ENCODE peak calls at places on chromosome 20, in six cellular contexts. P is vagina; F is osteoblast; S is body of pancreas; H is hepatocyte; O is effector memory CD4-positive, alpha-beta T cell. D is an unnamed sample.

GRCh38 chr20:62069741-62070216 is 4.1 kb upstream of the TAF4 start:
- DNase-seq in P (no peak), F (peak), S (peak), H (peak), O (no peak), D (no peak)

GRCh38 chr20:21322083-21322710 is 19.1 kb downstream of the XRN2 start:
- DNase-seq in P (no peak), F (no peak), S (no peak), H (no peak), O (no peak), D (no peak)

GRCh38 chr20:3121271-3121911 is 36.9 kb upstream of the AVP start:
- DNase-seq in P (no peak), F (no peak), S (no peak), H (no peak), O (no peak), D (no peak)

GRCh38 chr20:21259346-21259745 is 43.8 kb upstream of the XRN2 start:
- DNase-seq in P (no peak), F (no peak), S (no peak), H (no peak), O (no peak), D (no peak)

GRCh38 chr20:40634891-40635290 is 54.1 kb downstream of the MAFB start:
- DNase-seq in P (no peak), F (no peak), S (no peak), H (no peak), O (no peak), D (no peak)

GRCh38 chr20:44698351-44698750 is 16.8 kb upstream of the CCN5 start:
- DNase-seq in P (no peak), F (no peak), S (no peak), H (no peak), O (no peak), D (no peak)

GRCh38 chr20:62900052-62900691 is 26.1 kb downstream of the DIDO1 start:
- DNase-seq in P (no peak), F (peak), S (peak), H (peak), O (peak), D (peak)

GRCh38 chr20:58889334-58890072 is 37.0 kb downstream of the GNAS start:
- DNase-seq in P (no peak), F (peak), S (no peak), H (peak), O (no peak), D (no peak)

GRCh38 chr20:4713401-4713800 is 8.3 kb upstream of the PRND start:
- DNase-seq in P (peak), F (no peak), S (no peak), H (no peak), O (no peak), D (no peak)

GRCh38 chr20:59455392-59456341 is 148.7 kb upstream of the PHACTR3 start:
- DNase-seq in P (no peak), F (peak), S (peak), H (peak), O (no peak), D (no peak)

GRCh38 chr20:17262786-17263185 is 35.9 kb downstream of the PCSK2 start:
- DNase-seq in P (no peak), F (no peak), S (no peak), H (no peak), O (no peak), D (no peak)

GRCh38 chr20:45445805-45446562 is 23.6 kb upstream of the WFDC2 start:
- DNase-seq in P (no peak), F (peak), S (peak), H (no peak), O (no peak), D (no peak)

GRCh38 chr20:54063998-54064676 is 6.3 kb downstream of the BCAS1 start:
- DNase-seq in P (peak), F (no peak), S (no peak), H (no peak), O (no peak), D (no peak)

GRCh38 chr20:23370873-23371272 is 8.9 kb downstream of the GZF1 start:
- DNase-seq in P (no peak), F (no peak), S (no peak), H (no peak), O (no peak), D (no peak)

GRCh38 chr20:57048027-57048869 is 218.2 kb downstream of the BMP7 start:
- DNase-seq in P (no peak), F (no peak), S (peak), H (peak), O (no peak), D (no peak)

GRCh38 chr20:2032168-2032567 is 38.3 kb upstream of the PDYN start:
- DNase-seq in P (no peak), F (no peak), S (no peak), H (peak), O (no peak), D (no peak)

GRCh38 chr20:43982886-43983285 is 68.2 kb downstream of the TOX2 start:
- DNase-seq in P (no peak), F (no peak), S (no peak), H (no peak), O (no peak), D (no peak)

GRCh38 chr20:50844430-50845100 is 49.7 kb downstream of the BCAS4 start:
- DNase-seq in P (no peak), F (peak), S (no peak), H (no peak), O (no peak), D (no peak)

GRCh38 chr20:53255102-53255710 is 283.0 kb downstream of the TSHZ2 start:
- DNase-seq in P (no peak), F (no peak), S (no peak), H (no peak), O (no peak), D (no peak)

GRCh38 chr20:38170914-38171300 is 5.8 kb upstream of the TGM2 start:
- DNase-seq in P (no peak), F (no peak), S (no peak), H (no peak), O (no peak), D (no peak)
- H3K27ac ChIP-seq in P (no peak), F (peak), S (no peak), H (peak), O (no peak), D (no peak)

GRCh38 chr20:64066984-64067605 is 4.1 kb downstream of the TCEA2 start:
- DNase-seq in P (no peak), F (no peak), S (no peak), H (no peak), O (no peak), D (peak)

GRCh38 chr20:64069614-64070243 is 6.7 kb downstream of the TCEA2 start:
- DNase-seq in P (no peak), F (peak), S (peak), H (no peak), O (no peak), D (no peak)

GRCh38 chr20:64069209-64069613 is 6.2 kb downstream of the TCEA2 start:
- DNase-seq in P (no peak), F (no peak), S (no peak), H (no peak), O (no peak), D (no peak)

GRCh38 chr20:64067733-64068307 is 4.8 kb downstream of the TCEA2 start:
- DNase-seq in P (no peak), F (no peak), S (no peak), H (no peak), O (no peak), D (no peak)

DNA sequence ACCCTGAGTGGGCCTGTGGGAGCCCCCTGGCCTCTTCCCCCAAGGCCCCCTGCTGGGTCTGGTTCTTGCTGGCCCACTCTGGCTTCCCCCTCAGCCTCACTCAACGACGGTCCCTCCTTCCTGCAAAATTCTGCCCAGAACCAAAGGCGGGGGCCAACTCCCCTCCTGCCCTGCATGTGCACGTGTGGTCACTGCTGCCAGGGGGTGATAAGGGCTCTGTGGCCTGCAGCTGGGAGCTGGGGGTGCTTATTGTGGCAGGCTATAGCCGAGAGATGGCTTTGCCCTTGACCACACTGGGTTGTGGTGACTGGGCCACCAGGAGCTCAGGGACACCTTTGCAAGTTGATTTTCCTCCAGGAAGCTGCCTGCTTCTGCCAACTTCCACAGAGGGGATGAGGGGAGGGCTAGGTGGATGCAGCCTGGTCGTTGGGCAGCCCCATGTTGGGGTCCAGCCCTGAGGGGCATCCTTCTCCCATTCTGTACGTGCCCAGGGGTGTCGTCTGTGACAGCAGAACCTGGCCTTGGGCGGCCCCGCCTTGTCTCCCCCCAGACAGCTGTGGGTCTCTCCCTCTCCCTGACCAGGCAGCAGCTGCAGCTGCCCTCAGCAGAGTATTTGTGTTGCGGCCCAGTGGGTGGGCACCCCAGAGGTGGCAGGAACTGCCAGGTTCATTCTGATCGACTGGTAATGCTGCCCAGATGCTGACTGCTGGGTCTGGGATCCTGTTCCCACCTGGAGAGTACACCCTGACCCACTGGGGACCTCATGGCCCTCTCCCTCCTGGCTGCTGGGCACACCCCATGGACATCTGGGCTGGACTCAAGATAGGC is 5.6 kb downstream of the TCEA2 start:
- DNase-seq in P (no peak), F (no peak), S (no peak), H (no peak), O (no peak), D (no peak)
- H3K27ac ChIP-seq in P (no peak), F (no peak), S (no peak), H (no peak), O (no peak), D (no peak)

DNA sequence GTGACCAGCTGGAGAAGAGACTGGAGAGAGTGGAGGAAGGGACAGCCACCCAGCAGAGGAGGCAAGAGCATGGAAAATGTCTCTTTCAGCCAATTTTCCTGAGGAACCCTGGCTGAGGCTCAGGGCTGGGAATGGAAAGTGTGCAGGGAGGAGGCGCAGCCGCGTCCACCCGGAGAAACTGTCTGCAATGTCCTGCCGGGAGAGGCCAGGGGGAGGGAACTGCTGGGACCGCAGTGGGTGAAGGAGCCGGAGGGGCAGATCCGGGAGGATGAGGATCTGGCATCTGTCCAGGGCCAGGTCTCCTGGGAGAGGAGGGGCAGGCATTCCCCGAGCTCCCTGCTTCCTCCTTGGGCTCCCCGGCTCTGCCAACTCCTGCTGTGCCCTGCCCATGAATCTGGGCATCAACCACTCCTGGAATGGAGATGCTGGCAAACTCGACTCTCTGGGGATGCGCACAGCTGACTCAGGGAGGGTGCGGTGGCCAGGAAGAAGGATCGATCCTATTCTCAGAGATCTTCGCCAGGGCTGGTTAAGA is 17.4 kb upstream of the HM13 start:
- DNase-seq in P (no peak), F (no peak), S (peak), H (peak), O (no peak), D (peak)
- H3K27ac ChIP-seq in P (peak), F (peak), S (no peak), H (peak), O (no peak), D (no peak)

GRCh38 chr20:19834287-19834686 is 76.2 kb downstream of the RIN2 start:
- DNase-seq in P (no peak), F (no peak), S (no peak), H (no peak), O (no peak), D (no peak)

GRCh38 chr20:19834783-19835182 is 76.7 kb downstream of the RIN2 start:
- DNase-seq in P (no peak), F (no peak), S (no peak), H (no peak), O (no peak), D (no peak)

GRCh38 chr20:19833395-19833794 is 75.3 kb downstream of the RIN2 start:
- DNase-seq in P (no peak), F (no peak), S (no peak), H (no peak), O (no peak), D (no peak)

GRCh38 chr20:19832875-19833274 is 74.8 kb downstream of the RIN2 start:
- DNase-seq in P (no peak), F (no peak), S (no peak), H (no peak), O (no peak), D (no peak)

DNA sequence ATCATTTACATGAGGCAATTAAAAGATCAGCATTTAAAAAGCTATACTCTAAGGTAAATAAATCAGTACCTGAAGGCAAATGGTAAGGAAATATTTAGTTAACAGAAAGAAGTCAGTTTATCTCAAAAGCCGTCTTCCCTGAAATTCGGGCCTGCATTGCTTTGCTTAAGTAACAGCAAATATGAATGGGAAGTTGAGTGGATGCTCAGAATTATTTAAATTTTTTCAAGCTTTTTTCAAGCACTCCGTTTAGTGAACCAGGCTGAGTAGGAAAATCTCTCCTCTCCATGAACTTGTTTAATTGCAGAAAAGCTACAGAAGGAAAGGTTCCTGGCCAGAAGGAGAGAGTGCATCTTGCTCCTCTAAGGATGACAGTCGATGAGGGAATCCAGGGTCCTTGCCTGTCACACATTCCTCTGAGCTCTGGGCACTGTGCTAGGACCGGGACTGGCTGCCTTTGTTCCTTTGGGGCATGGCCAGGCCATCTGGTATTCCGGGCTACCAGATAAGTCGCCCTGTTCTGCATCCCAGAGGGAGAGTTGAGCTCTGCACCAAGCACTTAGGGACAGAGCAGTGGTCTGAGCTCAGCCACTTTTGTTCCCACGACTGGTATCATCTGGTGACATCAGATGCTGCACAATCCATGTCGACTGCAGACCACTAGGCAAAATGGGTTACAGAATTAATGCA is 77.6 kb downstream of the RIN2 start:
- DNase-seq in P (no peak), F (no peak), S (no peak), H (no peak), O (no peak), D (no peak)
- H3K27ac ChIP-seq in P (no peak), F (no peak), S (no peak), H (peak), O (no peak), D (no peak)

D was measured in right lobe of liver.